ENCODE peak calls at places on chromosomes 4 and X, in seven cellular contexts. Z is left ventricle myocardium inferior; F is suprapubic skin; P is fibroblast of lung; K is CD4-positive, CD25-positive, alpha-beta regulatory T cell; C is GM12864; S is astrocyte of the cerebellum. V is an unnamed sample.

GRCh38 chrX:141936080-141936479 is 32.4 kb downstream of the MAGEC1 start:
- DNase-seq in Z (no peak), F (no peak), P (peak), K (no peak), C (no peak), S (no peak), V (no peak)

GRCh38 chr4:106717094-106717493 is 319.0 kb downstream of the DKK2 start:
- DNase-seq in Z (no peak), F (no peak), P (no peak), K (no peak), C (no peak), S (peak), V (no peak)

GRCh38 chrX:25022499-25023325 is 6.9 kb upstream of the ARX start:
- DNase-seq in Z (no peak), F (no peak), P (no peak), K (no peak), C (no peak), S (no peak), V (no peak)

GRCh38 chr4:57865264-57865663 is 755.1 kb upstream of the IGFBP7 start:
- DNase-seq in Z (no peak), F (no peak), P (no peak), K (no peak), C (peak), S (no peak), V (no peak)

GRCh38 chr4:53119685-53120084 is 246.2 kb downstream of the SCFD2 start:
- DNase-seq in Z (no peak), F (no peak), P (peak), K (no peak), C (no peak), S (peak), V (peak)

GRCh38 chr4:14701896-14702295 is 300.4 kb upstream of the CPEB2 start:
- DNase-seq in Z (no peak), F (no peak), P (no peak), K (no peak), C (no peak), S (no peak), V (peak)

GRCh38 chrX:63747331-63747730 is 37.7 kb downstream of the ARHGEF9 start:
- DNase-seq in Z (no peak), F (no peak), P (peak), K (no peak), C (no peak), S (peak), V (peak)

GRCh38 chr4:101037938-101038413 is 309.4 kb downstream of the PPP3CA start:
- DNase-seq in Z (no peak), F (no peak), P (no peak), K (no peak), C (peak), S (no peak), V (no peak)

GRCh38 chrX:110015027-110015426 is 12.1 kb downstream of the TMEM164 start:
- DNase-seq in Z (no peak), F (no peak), P (peak), K (no peak), C (no peak), S (no peak), V (no peak)

GRCh38 chr4:147543039-147543438 is 62.1 kb downstream of the EDNRA start:
- DNase-seq in Z (no peak), F (no peak), P (peak), K (no peak), C (no peak), S (no peak), V (no peak)

GRCh38 chr4:3420606-3420955 is 21.2 kb upstream of the HGFAC start:
- DNase-seq in Z (peak), F (no peak), P (no peak), K (no peak), C (no peak), S (no peak), V (no peak)

GRCh38 chrX:110241816-110242215 is 76.1 kb downstream of the AMMECR1 start:
- DNase-seq in Z (no peak), F (no peak), P (peak), K (no peak), C (no peak), S (peak), V (peak)

DNA sequence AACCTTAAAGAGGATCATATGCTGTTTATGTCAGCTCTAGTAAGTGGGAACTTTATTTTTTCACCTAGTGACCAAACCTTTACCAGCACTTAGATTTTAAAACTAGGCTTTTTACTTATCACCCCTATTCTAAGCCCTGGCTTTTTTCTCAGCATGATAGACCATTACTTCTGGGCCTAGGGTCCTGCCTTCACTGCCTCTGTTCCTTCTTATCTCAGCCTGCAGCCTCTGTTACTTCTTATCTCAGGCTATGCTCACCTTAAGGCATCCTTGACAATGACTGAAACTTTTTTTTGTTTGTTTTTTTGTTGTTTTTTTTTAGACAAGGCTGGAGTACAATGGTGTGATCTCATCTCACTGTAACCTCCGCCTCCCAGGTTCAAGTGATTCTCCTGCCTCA is 59.6 kb downstream of the TMEM154 start:
- DNase-seq in Z (no peak), F (no peak), P (no peak), K (no peak), C (no peak), S (no peak), V (no peak)
- H3K4me3 ChIP-seq in Z (no peak), F (no peak), P (no peak), K (no peak), C (no peak), S (no peak), V (no peak)

DNA sequence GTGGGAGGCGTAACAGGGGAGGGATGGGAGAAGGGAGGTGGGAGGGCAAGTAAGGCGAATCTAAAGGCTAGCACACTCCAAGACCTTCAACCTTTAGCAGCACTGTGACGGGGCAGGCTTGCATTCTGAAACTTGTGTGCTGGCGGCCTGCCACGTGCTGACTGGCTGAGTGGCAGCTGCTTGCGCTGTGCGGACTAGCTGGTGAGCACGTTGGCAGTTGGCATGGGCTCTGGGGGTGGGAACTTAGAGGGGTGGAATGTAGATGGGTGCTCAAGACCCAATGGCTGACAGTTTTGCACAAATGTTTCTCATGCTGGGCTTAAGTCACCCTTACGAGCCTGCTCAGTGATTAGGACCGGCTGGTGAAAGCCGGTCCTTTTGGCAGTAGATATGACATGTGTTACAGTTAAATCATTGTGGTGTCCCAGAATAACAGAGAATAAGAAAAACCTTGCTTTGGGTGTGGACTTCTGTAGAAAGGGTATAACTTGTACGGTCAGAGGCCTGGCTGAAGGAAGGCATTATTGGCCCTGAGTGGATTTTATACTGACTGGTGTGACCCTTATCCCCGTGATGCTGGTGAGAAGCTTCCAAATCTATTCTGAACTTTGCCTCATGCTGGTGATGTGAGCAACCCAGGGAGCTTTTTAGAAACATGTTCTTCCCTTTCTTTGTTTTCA is 107.6 kb upstream of the SLC4A4 start:
- DNase-seq in Z (peak), F (peak), P (peak), K (no peak), C (no peak), S (no peak), V (peak)
- H3K4me3 ChIP-seq in Z (peak), F (no peak), P (peak), K (no peak), C (no peak), S (no peak), V (no peak)

GRCh38 chr4:1625600-1626138 is 58.4 kb downstream of the FAM53A start:
- DNase-seq in Z (no peak), F (no peak), P (no peak), K (no peak), C (no peak), S (no peak), V (no peak)
- H3K4me3 ChIP-seq in Z (no peak), F (no peak), P (no peak), K (no peak), C (no peak), S (no peak), V (no peak)

DNA sequence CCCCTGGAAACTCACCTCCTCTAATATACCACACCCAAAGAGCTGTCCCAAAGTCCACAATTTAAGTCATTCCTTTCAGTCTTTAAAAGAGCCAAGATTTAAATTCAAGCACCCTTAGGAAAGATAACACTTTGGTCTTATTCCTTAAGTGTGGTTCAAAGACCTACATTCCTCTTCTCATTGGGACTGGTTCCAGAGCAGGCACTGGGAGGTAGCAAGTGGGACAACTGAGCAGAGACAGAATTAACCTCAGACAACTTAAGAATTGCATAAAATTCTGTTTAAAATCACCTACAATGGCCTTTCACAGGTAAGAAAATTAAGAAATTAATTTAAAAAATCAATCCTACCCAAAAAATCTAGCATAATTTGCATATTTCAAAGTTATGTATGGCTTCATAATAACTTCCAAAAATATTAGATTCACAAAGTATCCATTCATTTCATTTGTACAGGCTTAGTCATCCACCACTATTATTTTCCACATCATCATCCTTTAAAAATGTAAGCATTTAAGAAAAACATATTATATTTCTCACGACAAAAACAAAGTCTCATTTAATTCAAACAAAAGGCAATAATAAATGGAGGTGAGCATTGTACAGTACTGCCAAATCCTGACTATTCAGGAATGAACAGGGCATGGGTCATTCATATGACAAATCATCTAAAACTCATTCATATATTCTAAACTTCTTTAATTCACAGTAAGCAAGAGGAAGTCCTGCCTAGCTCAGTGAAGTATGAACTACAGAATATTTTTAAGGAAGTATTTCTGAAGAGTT is 13.6 kb downstream of the PRSS12 start:
- DNase-seq in Z (no peak), F (no peak), P (peak), K (no peak), C (no peak), S (peak), V (no peak)
- H3K4me3 ChIP-seq in Z (no peak), F (no peak), P (no peak), K (no peak), C (no peak), S (no peak), V (no peak)

V was measured in retinal pigment epithelial cell.